ENCODE peak calls at places on chromosomes 4 and X, in five cellular contexts. One of them, this sample, is unnamed.

GRCh38 chrX:28988246-28988645 is 401.0 kb downstream of the IL1RAPL1 start:
- DNase-seq in thoracic aorta: no peak
- DNase-seq in thyroid gland: no peak
- DNase-seq in HFF-Myc: no peak
- DNase-seq in lower leg skin: no peak
- DNase-seq in this sample: no peak

GRCh38 chrX:112832481-112833095 is 8.0 kb downstream of the AMOT start:
- DNase-seq in lower leg skin: no peak
- DNase-seq in thoracic aorta: no peak
- DNase-seq in HFF-Myc: no peak
- DNase-seq in thyroid gland: peak
- DNase-seq in this sample: no peak

GRCh38 chr4:157226035-157226434 is 5.5 kb downstream of the GRIA2 start:
- DNase-seq in HFF-Myc: no peak
- DNase-seq in lower leg skin: no peak
- DNase-seq in thoracic aorta: no peak
- DNase-seq in thyroid gland: no peak
- DNase-seq in this sample: no peak

GRCh38 chrX:13000311-13000811 is 25.5 kb downstream of the TMSB4X start:
- DNase-seq in HFF-Myc: no peak
- DNase-seq in lower leg skin: no peak
- DNase-seq in thoracic aorta: no peak
- DNase-seq in thyroid gland: peak
- DNase-seq in this sample: no peak

GRCh38 chrX:44155126-44155525 is 181.9 kb upstream of the NDP start:
- DNase-seq in lower leg skin: no peak
- DNase-seq in HFF-Myc: no peak
- DNase-seq in thoracic aorta: no peak
- DNase-seq in thyroid gland: no peak
- DNase-seq in this sample: no peak

GRCh38 chr4:177001271-177002175 is 208.8 kb upstream of the VEGFC start:
- DNase-seq in thyroid gland: no peak
- DNase-seq in HFF-Myc: no peak
- DNase-seq in lower leg skin: no peak
- DNase-seq in thoracic aorta: no peak
- DNase-seq in this sample: no peak

GRCh38 chrX:789096-789495 is 158.5 kb downstream of the SHOX start:
- DNase-seq in lower leg skin: peak
- DNase-seq in thyroid gland: no peak
- DNase-seq in HFF-Myc: no peak
- DNase-seq in thoracic aorta: no peak
- DNase-seq in this sample: no peak

GRCh38 chr4:71261633-71262121 is 77.1 kb upstream of the SLC4A4 start:
- DNase-seq in lower leg skin: no peak
- DNase-seq in thyroid gland: no peak
- DNase-seq in thoracic aorta: no peak
- DNase-seq in HFF-Myc: no peak
- DNase-seq in this sample: no peak

GRCh38 chr4:2799971-2800690 is 7.2 kb downstream of the SH3BP2 start:
- DNase-seq in lower leg skin: peak
- DNase-seq in thyroid gland: peak
- DNase-seq in HFF-Myc: no peak
- DNase-seq in thoracic aorta: no peak
- DNase-seq in this sample: no peak

GRCh38 chr4:152951348-152951747 is 15.2 kb downstream of the FHDC1 start:
- DNase-seq in thoracic aorta: no peak
- DNase-seq in thyroid gland: no peak
- DNase-seq in HFF-Myc: no peak
- DNase-seq in lower leg skin: no peak
- DNase-seq in this sample: no peak

GRCh38 chr4:2837904-2838496 is 5.6 kb upstream of the ADD1 start:
- DNase-seq in thoracic aorta: no peak
- DNase-seq in HFF-Myc: no peak
- DNase-seq in thyroid gland: no peak
- DNase-seq in lower leg skin: peak
- DNase-seq in this sample: no peak

GRCh38 chrX:45900751-45901150 is 644.5 kb downstream of the ZNF674 start:
- DNase-seq in thyroid gland: no peak
- DNase-seq in thoracic aorta: no peak
- DNase-seq in lower leg skin: no peak
- DNase-seq in HFF-Myc: peak
- DNase-seq in this sample: peak

GRCh38 chrX:2801223-2801622 is 27.5 kb upstream of the GYG2 start:
- DNase-seq in thyroid gland: no peak
- DNase-seq in HFF-Myc: no peak
- DNase-seq in lower leg skin: peak
- DNase-seq in thoracic aorta: no peak
- DNase-seq in this sample: no peak

GRCh38 chr4:46931981-46932380 is 22.9 kb upstream of the COX7B2 start:
- DNase-seq in HFF-Myc: peak
- DNase-seq in lower leg skin: no peak
- DNase-seq in thoracic aorta: no peak
- DNase-seq in thyroid gland: no peak
- DNase-seq in this sample: no peak

GRCh38 chrX:9315086-9315485 is 149.8 kb upstream of the TBL1X start:
- DNase-seq in lower leg skin: no peak
- DNase-seq in thoracic aorta: no peak
- DNase-seq in HFF-Myc: no peak
- DNase-seq in thyroid gland: no peak
- DNase-seq in this sample: peak

GRCh38 chr4:58093352-58093751 is 983.2 kb upstream of the IGFBP7 start:
- DNase-seq in lower leg skin: no peak
- DNase-seq in thoracic aorta: no peak
- DNase-seq in HFF-Myc: no peak
- DNase-seq in thyroid gland: no peak
- DNase-seq in this sample: no peak

GRCh38 chr4:168019019-168019651 is 73.2 kb upstream of the ANXA10 start:
- DNase-seq in lower leg skin: no peak
- DNase-seq in HFF-Myc: no peak
- DNase-seq in thoracic aorta: no peak
- DNase-seq in thyroid gland: no peak
- DNase-seq in this sample: peak

GRCh38 chr4:128006592-128006991 is 41.4 kb downstream of the ABHD18 start:
- DNase-seq in lower leg skin: no peak
- DNase-seq in HFF-Myc: no peak
- DNase-seq in thyroid gland: no peak
- DNase-seq in thoracic aorta: no peak
- DNase-seq in this sample: no peak

GRCh38 chr4:154807042-154807630 is 26.1 kb downstream of the RBM46 start:
- DNase-seq in thoracic aorta: no peak
- DNase-seq in HFF-Myc: peak
- DNase-seq in thyroid gland: no peak
- DNase-seq in lower leg skin: no peak
- DNase-seq in this sample: peak

GRCh38 chr4:136471051-136471450 is 1061.2 kb downstream of the PCDH18 start:
- DNase-seq in thyroid gland: no peak
- DNase-seq in HFF-Myc: no peak
- DNase-seq in thoracic aorta: no peak
- DNase-seq in lower leg skin: no peak
- DNase-seq in this sample: no peak

GRCh38 chr4:87589531-87589930 is 18.8 kb upstream of the DSPP start:
- DNase-seq in lower leg skin: no peak
- DNase-seq in thyroid gland: no peak
- DNase-seq in HFF-Myc: peak
- DNase-seq in thoracic aorta: no peak
- DNase-seq in this sample: peak

GRCh38 chr4:153789741-153790651 is 1.1 kb upstream of the SFRP2 start:
- DNase-seq in thoracic aorta: no peak
- DNase-seq in HFF-Myc: no peak
- DNase-seq in thyroid gland: no peak
- DNase-seq in lower leg skin: no peak
- DNase-seq in this sample: no peak

GRCh38 chr4:7649741-7650531 is 215.2 kb upstream of the PSAPL1 start:
- DNase-seq in thyroid gland: no peak
- DNase-seq in HFF-Myc: peak
- DNase-seq in lower leg skin: no peak
- DNase-seq in thoracic aorta: no peak
- DNase-seq in this sample: peak

GRCh38 chr4:100907465-100908454 is 389.9 kb upstream of the EMCN start:
- DNase-seq in HFF-Myc: no peak
- DNase-seq in lower leg skin: no peak
- DNase-seq in thyroid gland: no peak
- DNase-seq in thoracic aorta: no peak
- DNase-seq in this sample: no peak

GRCh38 chrX:107654778-107655761 is 26.8 kb downstream of the PRPS1 start:
- DNase-seq in thyroid gland: peak
- DNase-seq in lower leg skin: peak
- DNase-seq in thoracic aorta: no peak
- DNase-seq in HFF-Myc: peak
- DNase-seq in this sample: peak

GRCh38 chr4:47074836-47075235 is 43.5 kb downstream of the GABRB1 start:
- DNase-seq in lower leg skin: no peak
- DNase-seq in HFF-Myc: no peak
- DNase-seq in thyroid gland: no peak
- DNase-seq in thoracic aorta: no peak
- DNase-seq in this sample: no peak

GRCh38 chr4:82785248-82786003 is 13.2 kb downstream of the SCD5 start:
- DNase-seq in thoracic aorta: no peak
- DNase-seq in thyroid gland: no peak
- DNase-seq in HFF-Myc: peak
- DNase-seq in lower leg skin: no peak
- DNase-seq in this sample: peak

GRCh38 chrX:151416521-151417048 is 19.6 kb downstream of the VMA21 start:
- DNase-seq in thoracic aorta: no peak
- DNase-seq in thyroid gland: no peak
- DNase-seq in lower leg skin: no peak
- DNase-seq in HFF-Myc: no peak
- DNase-seq in this sample: no peak

GRCh38 chr4:2834001-2834921 is 9.4 kb upstream of the ADD1 start:
- DNase-seq in lower leg skin: peak
- DNase-seq in thoracic aorta: no peak
- DNase-seq in HFF-Myc: no peak
- DNase-seq in thyroid gland: no peak
- DNase-seq in this sample: no peak

GRCh38 chrX:106903291-106903820 is at the start of gene RIPPLY1:
- DNase-seq in HFF-Myc: no peak
- DNase-seq in thoracic aorta: no peak
- DNase-seq in thyroid gland: no peak
- DNase-seq in lower leg skin: no peak
- DNase-seq in this sample: no peak

GRCh38 chr4:166838975-166839614 is 395.2 kb downstream of the SPOCK3 start:
- DNase-seq in thoracic aorta: no peak
- DNase-seq in thyroid gland: no peak
- DNase-seq in HFF-Myc: no peak
- DNase-seq in lower leg skin: no peak
- DNase-seq in this sample: no peak
- TF ChIP-seq CTCF in thoracic aorta: no peak
- TF ChIP-seq CTCF in thyroid gland: no peak
- TF ChIP-seq CTCF in HFF-Myc: no peak
- TF ChIP-seq CTCF in lower leg skin: no peak
- TF ChIP-seq CTCF in this sample: no peak

GRCh38 chr4:186102931-186103330 is 1.6 kb upstream of the FAM149A start:
- DNase-seq in thoracic aorta: no peak
- DNase-seq in HFF-Myc: no peak
- DNase-seq in thyroid gland: no peak
- DNase-seq in lower leg skin: no peak
- DNase-seq in this sample: no peak

GRCh38 chr4:186105721-186106335 is 1.3 kb downstream of the FAM149A start:
- DNase-seq in thoracic aorta: no peak
- DNase-seq in lower leg skin: no peak
- DNase-seq in HFF-Myc: no peak
- DNase-seq in thyroid gland: no peak
- DNase-seq in this sample: no peak

GRCh38 chr4:186104114-186104894 is at the start of gene FAM149A:
- DNase-seq in HFF-Myc: no peak
- DNase-seq in thoracic aorta: no peak
- DNase-seq in lower leg skin: no peak
- DNase-seq in thyroid gland: peak
- DNase-seq in this sample: no peak

GRCh38 chr4:186108391-186108790 is 3.9 kb downstream of the FAM149A start:
- DNase-seq in thyroid gland: no peak
- DNase-seq in thoracic aorta: no peak
- DNase-seq in lower leg skin: no peak
- DNase-seq in HFF-Myc: no peak
- DNase-seq in this sample: no peak

DNA sequence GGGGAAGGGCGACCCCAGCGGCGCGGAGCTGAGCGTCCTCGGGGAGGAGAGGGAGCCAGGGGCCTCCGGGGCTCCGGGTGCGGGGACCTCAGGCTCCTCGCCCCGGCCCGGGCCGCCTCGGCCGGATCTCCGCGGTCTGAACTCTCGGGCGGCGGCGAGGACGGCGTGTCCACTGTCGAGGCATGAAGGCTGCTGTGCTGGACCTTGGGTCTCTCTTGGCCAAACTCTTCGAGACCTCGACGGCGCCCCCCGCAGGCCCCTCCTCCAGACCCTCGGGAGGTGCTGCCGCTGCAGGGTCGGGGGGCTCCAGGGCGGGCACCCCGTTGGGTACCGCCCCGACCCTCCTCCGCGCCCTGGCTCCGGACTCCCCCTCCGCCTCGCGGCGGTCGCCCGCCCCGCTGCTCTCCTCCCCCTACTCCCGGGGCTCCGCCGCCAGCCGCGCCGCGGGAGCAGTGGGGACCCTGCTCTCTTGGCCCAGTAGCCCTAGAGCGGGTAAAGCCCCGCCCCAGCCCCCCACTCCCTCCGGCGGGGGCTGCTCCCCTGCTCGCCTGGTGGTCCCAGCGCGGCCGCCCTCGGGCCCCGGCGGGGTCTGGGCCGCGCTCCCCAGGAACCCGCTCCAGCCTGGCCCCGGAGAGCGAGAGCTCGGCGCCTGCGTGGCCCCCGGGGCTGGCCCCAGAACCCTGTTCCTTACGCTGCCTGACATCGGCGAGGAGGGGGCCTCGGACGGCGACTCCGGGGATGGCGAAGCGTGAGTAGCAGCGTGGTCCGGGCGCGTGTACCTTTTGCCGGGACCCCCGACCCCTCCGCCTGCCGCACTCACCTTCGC is 604 bp downstream of the FAM149A start:
- DNase-seq in lower leg skin: no peak
- DNase-seq in HFF-Myc: no peak
- DNase-seq in thyroid gland: peak
- DNase-seq in thoracic aorta: no peak
- DNase-seq in this sample: no peak
- H3K4me3 ChIP-seq in lower leg skin: peak
- H3K4me3 ChIP-seq in HFF-Myc: peak
- H3K4me3 ChIP-seq in thyroid gland: peak
- H3K4me3 ChIP-seq in thoracic aorta: peak
- H3K4me3 ChIP-seq in this sample: no peak

GRCh38 chrX:120450163-120450562 is 18.9 kb downstream of the LAMP2 start:
- DNase-seq in thyroid gland: no peak
- DNase-seq in HFF-Myc: no peak
- DNase-seq in thoracic aorta: no peak
- DNase-seq in lower leg skin: no peak
- DNase-seq in this sample: no peak
- TF ChIP-seq CTCF in thyroid gland: no peak
- TF ChIP-seq CTCF in HFF-Myc: no peak
- TF ChIP-seq CTCF in thoracic aorta: no peak
- TF ChIP-seq CTCF in lower leg skin: no peak
- TF ChIP-seq CTCF in this sample: peak

DNA sequence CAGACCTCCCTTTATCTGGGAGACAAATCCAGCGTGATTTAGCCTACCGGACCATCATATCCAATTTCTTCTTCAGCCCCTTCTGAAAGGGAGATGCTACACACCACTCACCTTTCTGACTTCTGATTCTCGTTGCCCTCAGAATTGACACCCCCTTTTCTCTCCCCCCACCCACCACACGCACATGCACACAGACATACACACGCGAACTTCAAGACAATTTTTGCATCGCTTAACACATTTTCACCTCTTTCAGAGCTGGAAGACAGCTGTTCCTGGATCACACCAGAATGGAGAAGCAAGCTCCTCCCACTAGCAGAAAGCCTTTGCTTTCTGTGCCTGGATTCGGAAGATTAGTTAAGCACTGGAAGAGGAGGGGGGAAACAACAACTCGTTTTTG is 1.0 kb upstream of the SNCA start:
- DNase-seq in lower leg skin: no peak
- DNase-seq in thyroid gland: no peak
- DNase-seq in HFF-Myc: no peak
- DNase-seq in thoracic aorta: no peak
- DNase-seq in this sample: no peak
- H3K4me3 ChIP-seq in lower leg skin: no peak
- H3K4me3 ChIP-seq in thyroid gland: no peak
- H3K4me3 ChIP-seq in HFF-Myc: no peak
- H3K4me3 ChIP-seq in thoracic aorta: peak
- H3K4me3 ChIP-seq in this sample: no peak